ENCODE peak calls at places on chromosomes 16 and 17, in four cellular contexts. O, W, R and A are unnamed samples.

GRCh38 chr17:46777943-46778915 is 40.3 kb downstream of the WNT3 start:
- DNase-seq in O (peak; percentile 53), W (peak; percentile 51), R (no peak), A (no peak)

GRCh38 chr17:42279776-42280630 is 3.8 kb upstream of the STAT5B start:
- DNase-seq in O (no peak), W (no peak), R (no peak), A (no peak)

GRCh38 chr17:38967290-38967738 is at the start of gene FBXO47:
- DNase-seq in O (peak; percentile 21), W (peak; percentile 26), R (no peak), A (peak; percentile 96)

GRCh38 chr16:12158428-12158827 is 181.9 kb downstream of the SNX29 start:
- DNase-seq in O (no peak), W (no peak), R (no peak), A (no peak)

GRCh38 chr17:36934759-36935630 is 2.3 kb upstream of the LHX1 start:
- DNase-seq in O (no peak), W (peak; percentile 43), R (no peak), A (peak; percentile 79)

GRCh38 chr16:21626659-21627277 is 25.6 kb downstream of the IGSF6 start:
- DNase-seq in O (peak; percentile 83), W (no peak), R (no peak), A (no peak)

GRCh38 chr16:27269300-27270150 is 953 bp upstream of the NSMCE1 start:
- DNase-seq in O (peak; percentile 70), W (no peak), R (no peak), A (no peak)

GRCh38 chr17:74928786-74929185 is 4.7 kb downstream of the OTOP2 start:
- DNase-seq in O (no peak), W (no peak), R (no peak), A (peak; percentile 6)

GRCh38 chr17:7493941-7494340 is 9.8 kb downstream of the POLR2A start:
- DNase-seq in O (no peak), W (no peak), R (no peak), A (no peak)

GRCh38 chr17:58247511-58248363 is 9.4 kb downstream of the LPO start:
- DNase-seq in O (no peak), W (no peak), R (no peak), A (no peak)

GRCh38 chr16:47713225-47713595 is 252.1 kb downstream of the PHKB start:
- DNase-seq in O (peak; percentile 37), W (peak; percentile 37), R (no peak), A (no peak)

GRCh38 chr17:82014432-82014831 is 8.2 kb downstream of the CENPX start:
- DNase-seq in O (no peak), W (no peak), R (no peak), A (no peak)

GRCh38 chr17:77579717-77580116 is 378.8 kb upstream of the TNRC6C start:
- DNase-seq in O (no peak), W (no peak), R (no peak), A (no peak)

GRCh38 chr16:84548508-84548907 is 44.0 kb upstream of the MEAK7 start:
- DNase-seq in O (no peak), W (no peak), R (no peak), A (no peak)

GRCh38 chr17:75795820-75796607 is 11.4 kb downstream of the UNK start:
- DNase-seq in O (no peak), W (no peak), R (no peak), A (no peak)

GRCh38 chr16:85522842-85523601 is 90.1 kb upstream of the GSE1 start:
- DNase-seq in O (no peak), W (no peak), R (no peak), A (no peak)

GRCh38 chr16:67055712-67056487 is 27.0 kb downstream of the CBFB start:
- DNase-seq in O (peak; percentile 29), W (peak; percentile 57), R (no peak), A (no peak)

GRCh38 chr16:4664538-4665418 is 28.6 kb upstream of the NUDT16L1 start:
- DNase-seq in O (peak; percentile 75), W (no peak), R (no peak), A (no peak)

GRCh38 chr16:3131755-3132377 is 3.0 kb upstream of the ZNF213 start:
- DNase-seq in O (peak; percentile 48), W (peak; percentile 79), R (no peak), A (peak; percentile 81)

GRCh38 chr16:23847938-23848337 is 12.2 kb downstream of the PRKCB start:
- DNase-seq in O (no peak), W (peak; percentile 57), R (no peak), A (no peak)

GRCh38 chr17:73986641-73987177 is 216.8 kb upstream of the RPL38 start:
- DNase-seq in O (no peak), W (no peak), R (no peak), A (no peak)

GRCh38 chr17:20008242-20009051 is 712 bp upstream of the SPECC1 start:
- DNase-seq in O (no peak), W (peak; percentile 59), R (no peak), A (peak; percentile 54)

GRCh38 chr17:69018687-69019086 is 42.0 kb downstream of the ABCA9 start:
- DNase-seq in O (no peak), W (no peak), R (no peak), A (no peak)

GRCh38 chr17:69018022-69018615 is 42.6 kb downstream of the ABCA9 start:
- DNase-seq in O (no peak), W (no peak), R (no peak), A (no peak)

GRCh38 chr17:69015631-69016030 is 45.1 kb downstream of the ABCA9 start:
- DNase-seq in O (no peak), W (no peak), R (no peak), A (no peak)

DNA sequence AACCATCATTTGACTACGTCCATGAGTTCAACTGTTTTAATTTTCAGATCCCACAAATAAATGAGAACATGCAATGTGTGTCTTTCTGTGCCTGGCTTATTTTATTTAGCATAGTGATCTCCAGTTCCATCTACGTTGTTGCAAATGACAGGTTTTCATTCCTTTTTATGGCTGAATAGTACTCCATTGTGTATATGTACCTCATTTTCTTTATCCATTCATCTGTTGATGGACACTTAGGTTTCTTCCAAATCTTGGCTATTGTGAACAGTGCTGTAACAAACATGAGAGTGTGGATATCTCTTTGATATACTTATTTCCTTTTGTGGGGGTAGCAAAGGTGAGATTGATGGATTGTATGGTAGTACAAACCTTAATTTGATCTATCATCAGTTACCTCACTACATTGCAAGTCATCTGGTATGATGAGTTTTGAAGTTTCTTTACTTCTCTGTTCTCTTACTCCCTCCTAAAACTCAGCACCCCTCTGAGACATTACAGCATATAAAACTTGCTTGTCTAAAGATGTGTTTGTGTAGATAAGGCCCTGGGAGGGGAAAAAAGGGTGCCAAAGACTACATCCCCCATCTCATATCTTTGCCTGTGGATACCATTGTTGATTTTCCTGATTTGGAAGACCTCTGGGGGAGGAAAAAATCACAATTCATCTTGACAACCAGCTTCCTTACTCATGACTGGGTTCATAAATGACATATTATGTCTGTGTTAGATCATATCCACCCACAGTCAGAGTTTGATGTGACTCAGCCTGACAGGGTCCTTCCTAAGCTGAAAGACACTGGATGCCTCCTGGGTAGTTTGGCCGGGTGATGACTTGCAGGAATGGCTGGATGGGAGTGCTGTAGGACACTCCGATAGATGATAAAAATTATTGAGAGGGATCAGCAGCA is 47.6 kb downstream of the ABCA9 start:
- DNase-seq in O (no peak), W (peak; percentile 74), R (no peak), A (no peak)
- TF ChIP-seq CREM in O (no peak), W (peak; percentile 57), R (no peak), A (no peak)

DNA sequence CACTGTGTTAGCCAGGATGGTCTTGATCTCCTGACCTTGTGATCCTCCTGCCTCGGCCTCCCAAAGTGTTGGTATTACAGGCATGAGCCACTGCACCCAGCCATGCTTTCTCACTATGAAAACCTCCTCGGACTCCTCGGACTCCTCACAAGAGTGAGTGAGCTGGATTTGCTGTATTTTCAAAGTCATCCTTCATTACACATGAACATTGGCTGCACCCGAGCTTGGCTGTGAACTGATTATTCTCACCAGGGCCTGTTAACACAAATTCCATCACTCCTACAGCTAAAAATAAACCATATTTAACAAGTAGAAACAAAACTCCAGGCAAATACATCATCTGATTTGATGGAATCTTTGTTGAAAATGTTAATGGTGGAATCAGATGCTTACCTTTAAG is 50.3 kb downstream of the PITPNC1 start:
- DNase-seq in O (no peak), W (no peak), R (no peak), A (no peak)
- TF ChIP-seq ETV6 in O (no peak), W (no peak), R (no peak), A (no peak)

GRCh38 chr16:79610771-79611170 is 10.2 kb upstream of the MAF start:
- DNase-seq in O (no peak), W (no peak), R (no peak), A (no peak)

GRCh38 chr16:79608976-79609375 is 8.4 kb upstream of the MAF start:
- DNase-seq in O (no peak), W (no peak), R (no peak), A (no peak)

GRCh38 chr16:79609861-79610260 is 9.3 kb upstream of the MAF start:
- DNase-seq in O (no peak), W (no peak), R (no peak), A (no peak)

GRCh38 chr16:79612207-79612606 is 11.7 kb upstream of the MAF start:
- DNase-seq in O (no peak), W (no peak), R (no peak), A (no peak)

DNA sequence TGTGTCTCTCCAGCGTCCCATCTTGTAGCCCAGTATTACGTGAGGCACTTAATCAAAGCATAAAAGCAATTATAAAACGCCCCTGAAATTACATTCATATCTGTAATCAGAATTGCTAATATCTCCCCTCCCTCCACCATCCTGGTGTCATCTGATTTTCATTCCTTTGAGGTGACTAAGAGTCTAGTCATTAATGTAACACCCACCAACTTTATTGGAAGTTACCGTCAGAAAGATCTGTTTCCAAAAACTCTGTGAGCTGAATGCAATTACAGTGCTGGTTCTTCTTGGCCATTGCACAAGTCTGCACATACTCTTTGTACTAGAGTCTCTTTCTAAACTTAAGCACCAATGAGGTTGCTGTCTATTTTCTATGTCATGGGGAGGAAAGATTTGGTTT is 12.5 kb upstream of the MAF start:
- DNase-seq in O (no peak), W (no peak), R (no peak), A (no peak)
- TF ChIP-seq CREM in O (no peak), W (no peak), R (no peak), A (no peak)

GRCh38 chr16:80862153-80862552 is 57.8 kb upstream of the CDYL2 start:
- DNase-seq in O (no peak), W (no peak), R (no peak), A (no peak)
- TF ChIP-seq ETV6 in O (no peak), W (no peak), R (no peak), A (no peak)

DNA sequence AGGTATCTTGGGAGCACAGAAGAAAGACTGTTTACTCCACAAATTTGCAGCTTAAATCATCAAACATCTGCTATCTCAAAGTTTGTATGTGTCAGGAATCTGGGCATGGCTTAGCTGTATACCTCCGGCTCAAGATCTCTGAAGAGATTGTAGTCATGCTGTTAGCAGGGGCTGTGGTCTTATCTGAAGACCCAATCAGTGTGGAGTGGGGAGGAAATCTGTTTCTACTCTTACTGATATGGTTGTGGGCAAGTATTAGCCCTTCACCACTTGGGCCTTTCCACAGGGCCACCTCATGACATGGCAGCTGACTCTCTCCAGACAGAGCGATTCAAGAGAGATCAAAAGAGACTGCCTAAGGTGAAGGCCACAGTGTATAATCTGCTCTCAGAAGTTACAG is 438.7 kb downstream of the KIF2B start:
- DNase-seq in O (no peak), W (no peak), R (no peak), A (no peak)
- TF ChIP-seq CREM in O (no peak), W (no peak), R (no peak), A (no peak)

GRCh38 chr17:45333702-45334092 is 16.9 kb upstream of the MAP3K14 start:
- DNase-seq in O (no peak), W (no peak), R (no peak), A (no peak)
- TF ChIP-seq ETV6 in O (no peak), W (no peak), R (no peak), A (no peak)